ENCODE peak calls at places on chromosomes 12 and 14, in nine cellular contexts. F is A549, I is sigmoid colon, K is upper lobe of right lung, A is aorta, Y is Peyer's patch, Z is suprapubic skin, N is IMR-90, E is breast epithelium. S is an unnamed sample.

GRCh38 chr14:52268191-52269061 is 928 bp downstream of the PTGDR start:
- DNase-seq in F (no peak), I (no peak), K (no peak), A (peak; percentile 73), Y (peak; percentile 50), Z (peak; percentile 60), N (peak; percentile 13), E (no peak), S (no peak)

GRCh38 chr14:36584167-36584811 is 1.9 kb upstream of the NKX2-8 start:
- DNase-seq in F (no peak), I (no peak), K (no peak), A (no peak), Y (no peak), Z (no peak), N (no peak), E (no peak), S (no peak)

GRCh38 chr14:89028462-89029134 is 204.1 kb downstream of the TTC8 start:
- DNase-seq in F (no peak), I (no peak), K (no peak), A (no peak), Y (no peak), Z (no peak), N (no peak), E (no peak), S (no peak)

GRCh38 chr12:4002601-4003000 is 129.4 kb upstream of the PARP11 start:
- DNase-seq in F (no peak), I (no peak), K (no peak), A (no peak), Y (no peak), Z (no peak), N (no peak), E (no peak), S (no peak)

GRCh38 chr12:17438141-17438540 is 651.9 kb downstream of the RERGL start:
- DNase-seq in F (no peak), I (no peak), K (no peak), A (no peak), Y (no peak), Z (no peak), N (no peak), E (no peak), S (no peak)

GRCh38 chr14:70808023-70808401 is 1.3 kb downstream of the MAP3K9 start:
- DNase-seq in F (peak; percentile 71), I (no peak), K (peak; percentile 65), A (no peak), Y (peak; percentile 61), Z (no peak), N (no peak), E (peak; percentile 41), S (no peak)

GRCh38 chr14:102323102-102323501 is 3.6 kb downstream of the ZNF839 start:
- DNase-seq in F (peak; percentile 79), I (peak; percentile 81), K (peak; percentile 72), A (peak; percentile 88), Y (no peak), Z (peak; percentile 80), N (peak; percentile 81), E (peak; percentile 72), S (peak; percentile 85)

GRCh38 chr12:51246254-51246853 is 7.7 kb downstream of the DAZAP2 start:
- DNase-seq in F (no peak), I (no peak), K (no peak), A (no peak), Y (no peak), Z (no peak), N (peak; percentile 68), E (no peak), S (no peak)

GRCh38 chr14:40058916-40059897 is 627.0 kb upstream of the FBXO33 start:
- DNase-seq in F (no peak), I (no peak), K (no peak), A (no peak), Y (no peak), Z (no peak), N (no peak), E (no peak), S (no peak)

GRCh38 chr14:77980475-77981321 is 180.8 kb downstream of the ADCK1 start:
- DNase-seq in F (no peak), I (no peak), K (peak; percentile 89), A (no peak), Y (peak; percentile 57), Z (no peak), N (no peak), E (no peak), S (no peak)

GRCh38 chr12:26689281-26689841 is 143.6 kb downstream of the ITPR2 start:
- DNase-seq in F (no peak), I (no peak), K (no peak), A (no peak), Y (no peak), Z (no peak), N (no peak), E (no peak), S (no peak)

GRCh38 chr12:128823216-128823915 is 392 bp downstream of the SLC15A4 start:
- DNase-seq in F (no peak), I (no peak), K (peak; percentile 75), A (no peak), Y (peak; percentile 72), Z (peak; percentile 68), N (no peak), E (no peak), S (no peak)

GRCh38 chr14:36271939-36272907 is 48.2 kb downstream of the MBIP start:
- DNase-seq in F (no peak), I (no peak), K (peak; percentile 70), A (no peak), Y (peak; percentile 49), Z (no peak), N (peak; percentile 5), E (no peak), S (no peak)

GRCh38 chr12:126171936-126172559 is 1106.8 kb downstream of the AACS start:
- DNase-seq in F (no peak), I (no peak), K (no peak), A (no peak), Y (no peak), Z (no peak), N (no peak), E (no peak), S (no peak)

GRCh38 chr12:108623577-108623976 is 10.1 kb downstream of the SELPLG start:
- DNase-seq in F (no peak), I (no peak), K (no peak), A (no peak), Y (no peak), Z (no peak), N (no peak), E (no peak), S (no peak)

GRCh38 chr14:76880432-76880831 is 54.2 kb downstream of the LRRC74A start:
- DNase-seq in F (no peak), I (no peak), K (no peak), A (no peak), Y (no peak), Z (no peak), N (no peak), E (no peak), S (no peak)

GRCh38 chr12:106192659-106193403 is 54.1 kb upstream of the NUAK1 start:
- DNase-seq in F (no peak), I (no peak), K (no peak), A (no peak), Y (no peak), Z (no peak), N (no peak), E (no peak), S (peak; percentile 33)

GRCh38 chr12:28017126-28017872 is 44.8 kb upstream of the PTHLH start:
- DNase-seq in F (no peak), I (no peak), K (no peak), A (no peak), Y (no peak), Z (no peak), N (no peak), E (no peak), S (no peak)

GRCh38 chr14:60324837-60325236 is 75.8 kb downstream of the PPM1A start:
- DNase-seq in F (no peak), I (no peak), K (no peak), A (no peak), Y (no peak), Z (no peak), N (no peak), E (no peak), S (no peak)

GRCh38 chr12:42180990-42181611 is 36.4 kb upstream of the GXYLT1 start:
- DNase-seq in F (no peak), I (no peak), K (no peak), A (no peak), Y (no peak), Z (no peak), N (peak; percentile 22), E (no peak), S (no peak)

GRCh38 chr14:28461379-28461778 is 305.2 kb upstream of the FOXG1 start:
- DNase-seq in F (peak; percentile 30), I (no peak), K (no peak), A (no peak), Y (no peak), Z (no peak), N (no peak), E (no peak), S (no peak)

GRCh38 chr12:46468813-46469212 is 96.2 kb upstream of the SLC38A2 start:
- DNase-seq in F (no peak), I (no peak), K (no peak), A (no peak), Y (no peak), Z (no peak), N (no peak), E (no peak), S (no peak)

GRCh38 chr14:104356738-104357688 is 218.6 kb downstream of the KIF26A start:
- DNase-seq in F (no peak), I (peak; percentile 49), K (peak; percentile 49), A (no peak), Y (peak; percentile 37), Z (peak; percentile 53), N (no peak), E (no peak), S (no peak)
- H3K9me3 ChIP-seq in F (peaks cover 2% of the 10 kb centered on the region), I (no peaks in the 10 kb centered on the region), K (no peaks in the 10 kb centered on the region), A (peaks cover 4% of the 10 kb centered on the region), Y (no peaks in the 10 kb centered on the region), Z (no peaks in the 10 kb centered on the region), N (peaks cover 62% of the 10 kb centered on the region), E (peaks cover 5% of the 10 kb centered on the region), S (no peaks in the 10 kb centered on the region)

DNA sequence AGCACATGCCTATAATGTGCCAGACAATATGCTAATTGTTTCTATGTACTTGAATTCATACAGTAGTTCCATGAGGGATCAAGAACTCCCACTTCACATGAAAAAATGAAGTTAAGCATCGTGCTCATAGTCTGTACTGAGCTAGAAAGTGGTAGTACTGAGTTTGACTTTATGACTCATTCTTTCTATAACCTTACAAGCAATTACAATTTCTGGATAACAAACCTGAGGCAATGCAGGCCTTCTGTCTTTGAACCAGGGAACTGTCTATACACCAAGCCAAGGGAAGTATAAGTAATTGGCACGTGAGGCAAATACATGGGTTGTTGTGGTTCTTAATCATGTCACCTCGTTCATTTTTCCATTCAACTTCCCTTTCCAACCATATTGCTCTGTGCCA is 16.8 kb downstream of the GNS start:
- DNase-seq in F (no peak), I (no peak), K (no peak), A (no peak), Y (no peak), Z (no peak), N (no peak), E (no peak), S (no peak)
- H3K4me3 ChIP-seq in F (no peak overlapping the region), I (no peak overlapping the region), K (no peak overlapping the region), A (no peak overlapping the region), Y (no peak overlapping the region), Z (no peak overlapping the region), N (no peak overlapping the region), E (no peak overlapping the region), S (no peak overlapping the region)

GRCh38 chr14:96512602-96513397 is 10.6 kb downstream of the PAPOLA start:
- DNase-seq in F (no peak), I (no peak), K (no peak), A (no peak), Y (no peak), Z (no peak), N (no peak), E (no peak), S (no peak)
- H3K27ac ChIP-seq in F (no peak overlapping the region), I (no peak overlapping the region), K (no peak overlapping the region), A (no peak overlapping the region), Y (no peak overlapping the region), Z (no peak overlapping the region), N (no peak overlapping the region), E (no peak overlapping the region), S (no peak overlapping the region)

GRCh38 chr14:25836647-25837046 is 761.2 kb downstream of the NOVA1 start:
- DNase-seq in F (no peak), I (no peak), K (no peak), A (no peak), Y (no peak), Z (no peak), N (no peak), E (no peak), S (no peak)
- H3K9me3 ChIP-seq in F (no peaks in the 10 kb centered on the region), I (no peaks in the 10 kb centered on the region), K (peaks cover 6% of the 10 kb centered on the region), A (no peaks in the 10 kb centered on the region), Y (no peaks in the 10 kb centered on the region), Z (no peaks in the 10 kb centered on the region), N (peaks cover 11% of the 10 kb centered on the region), E (no peaks in the 10 kb centered on the region), S (no peaks in the 10 kb centered on the region)

S was measured in tibial nerve.